ENCODE peak calls at places on chromosomes 16 and 17, in four cellular contexts. V is K562, I is A549, C is psoas muscle. H is an unnamed sample.

GRCh38 chr16:29710227-29711219 is 31.5 kb downstream of the QPRT start:
- DNase-seq in V (peak), I (peak), C (no peak), H (peak)

GRCh38 chr16:3740934-3741333 is 23.6 kb upstream of the TRAP1 start:
- DNase-seq in V (no peak), I (no peak), C (no peak), H (no peak)

GRCh38 chr16:85027349-85027967 is at the start of gene KIAA0513:
- DNase-seq in V (peak), I (peak), C (peak), H (peak)

GRCh38 chr16:85359147-85359822 is 247.0 kb upstream of the CIBAR2 start:
- DNase-seq in V (peak), I (no peak), C (no peak), H (no peak)

GRCh38 chr16:85935957-85936760 is 37.2 kb downstream of the IRF8 start:
- DNase-seq in V (no peak), I (no peak), C (no peak), H (no peak)

GRCh38 chr17:44117351-44117750 is 6.1 kb downstream of the HDAC5 start:
- DNase-seq in V (no peak), I (no peak), C (no peak), H (no peak)

GRCh38 chr17:4788159-4788806 is 481 bp upstream of the GLTPD2 start:
- DNase-seq in V (no peak), I (no peak), C (no peak), H (no peak)

GRCh38 chr16:68782198-68783174 is 45.4 kb downstream of the CDH1 start:
- DNase-seq in V (no peak), I (no peak), C (no peak), H (no peak)

GRCh38 chr17:54967621-54968258 is 714 bp downstream of the COX11 start:
- DNase-seq in V (peak), I (peak), C (no peak), H (peak)

GRCh38 chr16:69940676-69941075 is 10.5 kb upstream of the CLEC18A start:
- DNase-seq in V (no peak), I (no peak), C (no peak), H (no peak)

GRCh38 chr16:72468582-72468981 is 296.6 kb upstream of the PMFBP1 start:
- DNase-seq in V (no peak), I (no peak), C (no peak), H (no peak)

GRCh38 chr17:61338874-61339478 is 60.7 kb upstream of the TBX2 start:
- DNase-seq in V (no peak), I (no peak), C (no peak), H (no peak)

GRCh38 chr17:10087333-10087732 is 111.1 kb downstream of the GAS7 start:
- DNase-seq in V (no peak), I (no peak), C (no peak), H (no peak)

GRCh38 chr17:50884354-50885311 is 18.5 kb upstream of the TOB1 start:
- DNase-seq in V (peak), I (no peak), C (no peak), H (peak)

GRCh38 chr16:49352923-49353322 is 20.7 kb upstream of the C16orf78 start:
- DNase-seq in V (peak), I (peak), C (no peak), H (no peak)

GRCh38 chr16:1192384-1193073 is 32.5 kb downstream of the TPSG1 start:
- DNase-seq in V (no peak), I (no peak), C (no peak), H (no peak)

GRCh38 chr17:2067048-2067452 is 12.1 kb downstream of the HIC1 start:
- DNase-seq in V (no peak), I (no peak), C (no peak), H (no peak)

GRCh38 chr16:20735504-20735903 is 6.1 kb downstream of the THUMPD1 start:
- DNase-seq in V (no peak), I (no peak), C (no peak), H (no peak)

GRCh38 chr17:81120149-81120484 is 45.2 kb upstream of the PVALEF start:
- DNase-seq in V (no peak), I (no peak), C (no peak), H (no peak)
- TF ChIP-seq CTCF in V (no peak), I (no peak), C (no peak), H (no peak)

GRCh38 chr16:2473999-2474876 is 689 bp upstream of the TBC1D24 start:
- DNase-seq in V (peak), I (peak), C (peak), H (peak)
- TF ChIP-seq CTCF in V (peak), I (peak), C (peak), H (no peak)

GRCh38 chr16:77193377-77193776 is 2.4 kb downstream of the MON1B start:
- DNase-seq in V (no peak), I (no peak), C (no peak), H (no peak)

GRCh38 chr16:77194295-77195231 is 3.6 kb downstream of the MON1B start:
- DNase-seq in V (no peak), I (no peak), C (no peak), H (no peak)

GRCh38 chr16:77190190-77190477 is 856 bp upstream of the MON1B start:
- DNase-seq in V (no peak), I (no peak), C (no peak), H (no peak)

GRCh38 chr16:77191259-77191969 is 424 bp downstream of the MON1B start:
- DNase-seq in V (peak), I (peak), C (peak), H (no peak)

DNA sequence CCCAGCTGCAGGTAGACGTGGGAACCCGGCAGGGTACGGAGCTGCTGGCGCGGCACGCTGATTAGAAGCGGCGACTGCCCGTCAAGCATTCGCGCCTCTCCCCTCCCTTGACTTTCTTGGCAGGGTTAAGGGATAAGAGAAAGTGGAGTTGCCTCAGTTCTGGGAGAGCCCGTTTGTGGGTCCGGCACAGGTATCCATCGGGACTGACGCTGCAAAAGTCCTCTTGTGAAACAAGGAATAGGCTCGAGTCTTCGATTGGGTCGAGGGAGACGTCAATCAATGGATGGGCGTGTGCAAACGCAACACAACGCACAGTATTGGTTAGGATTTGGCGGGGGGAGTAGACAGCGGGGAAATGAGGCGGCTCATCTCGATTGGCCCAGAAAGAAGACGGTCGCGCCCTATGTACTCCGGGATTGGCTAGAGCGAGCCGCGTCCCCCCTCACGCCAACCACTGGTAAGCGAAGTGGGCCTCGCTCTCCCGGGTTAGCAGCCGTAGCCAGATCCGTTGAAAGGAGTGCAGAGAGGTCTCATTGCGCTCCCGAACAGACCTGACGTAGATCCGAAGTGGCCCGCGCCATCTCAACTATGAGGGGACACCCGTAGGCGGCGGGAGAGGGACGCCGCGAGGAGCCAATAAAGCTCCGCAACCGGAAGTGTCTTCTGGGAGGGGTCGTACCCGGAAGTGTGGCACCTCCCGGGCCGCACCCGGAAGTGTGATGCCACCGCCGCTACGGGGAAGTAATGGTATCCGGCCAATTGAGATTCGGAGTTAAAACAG is at the start of gene MON1B:
- DNase-seq in V (peak), I (peak), C (peak), H (peak)
- TF ChIP-seq CTCF in V (no peak), I (no peak), C (peak), H (no peak)

GRCh38 chr16:11211061-11211976 is 44.7 kb downstream of the SOCS1 start:
- DNase-seq in V (no peak), I (no peak), C (no peak), H (no peak)
- TF ChIP-seq CTCF in V (no peak), I (no peak), C (no peak), H (no peak)

GRCh38 chr16:30903002-30903401 is 6.6 kb downstream of the CTF1 start:
- DNase-seq in V (peak), I (no peak), C (no peak), H (no peak)

GRCh38 chr16:30901201-30902069 is 5.0 kb downstream of the CTF1 start:
- DNase-seq in V (no peak), I (peak), C (no peak), H (no peak)

GRCh38 chr16:30900588-30900987 is 4.2 kb downstream of the CTF1 start:
- DNase-seq in V (no peak), I (no peak), C (no peak), H (no peak)

GRCh38 chr16:30903596-30903995 is 7.2 kb downstream of the CTF1 start:
- DNase-seq in V (no peak), I (peak), C (no peak), H (no peak)

DNA sequence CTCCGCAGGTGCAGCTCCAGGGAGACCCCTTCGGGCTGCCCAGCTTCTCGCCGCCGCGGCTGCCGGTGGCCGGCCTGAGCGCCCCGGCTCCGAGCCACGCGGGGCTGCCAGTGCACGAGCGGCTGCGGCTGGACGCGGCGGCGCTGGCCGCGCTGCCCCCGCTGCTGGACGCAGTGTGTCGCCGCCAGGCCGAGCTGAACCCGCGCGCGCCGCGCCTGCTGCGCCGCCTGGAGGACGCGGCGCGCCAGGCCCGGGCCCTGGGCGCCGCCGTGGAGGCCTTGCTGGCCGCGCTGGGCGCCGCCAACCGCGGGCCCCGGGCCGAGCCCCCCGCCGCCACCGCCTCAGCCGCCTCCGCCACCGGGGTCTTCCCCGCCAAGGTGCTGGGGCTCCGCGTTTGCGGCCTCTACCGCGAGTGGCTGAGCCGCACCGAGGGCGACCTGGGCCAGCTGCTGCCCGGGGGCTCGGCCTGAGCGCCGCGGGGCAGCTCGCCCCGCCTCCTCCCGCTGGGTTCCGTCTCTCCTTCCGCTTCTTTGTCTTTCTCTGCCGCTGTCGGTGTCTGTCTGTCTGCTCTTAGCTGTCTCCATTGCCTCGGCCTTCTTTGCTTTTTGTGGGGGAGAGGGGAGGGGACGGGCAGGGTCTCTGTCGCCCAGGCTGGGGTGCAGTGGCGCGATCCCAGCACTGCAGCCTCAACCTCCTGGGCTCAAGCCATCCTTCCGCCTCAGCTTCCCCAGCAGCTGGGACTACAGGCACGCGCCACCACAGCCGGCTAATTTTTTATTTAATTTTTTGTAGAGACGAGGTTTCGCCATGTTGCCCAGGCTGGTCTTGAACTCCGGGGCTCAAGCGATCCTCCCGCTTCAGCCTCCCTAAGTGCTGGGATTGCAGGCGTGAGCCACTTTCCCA is 5.9 kb downstream of the CTF1 start:
- DNase-seq in V (peak), I (peak), C (peak), H (peak)
- TF ChIP-seq CTCF in V (peak), I (peak), C (peak), H (no peak)

GRCh38 chr17:77109159-77110005 is 31.4 kb upstream of the SEC14L1 start:
- DNase-seq in V (no peak), I (no peak), C (no peak), H (no peak)
- TF ChIP-seq CTCF in V (no peak), I (no peak), C (no peak), H (no peak)